ENCODE peak calls at places on chromosomes 13 and 19, in ten cellular contexts. J is stimulated activated CD4-positive, alpha-beta T cell treated with anti-CD3 and anti-CD28 coated beads, Interleukin-1b, Interleukin-23, amount 100 ng/mL, for 24 hours; P is hepatic stellate cell; C is GM04504; L is NCI-H2171 treated with DMSO at 0.1 percent for 48 hours; E is activated naive CD4-positive, alpha-beta T cell treated with anti-CD3 and anti-CD28 coated beads for 36 hours; G is nucleus accumbens; Z is anterior cingulate cortex; N is heart right ventricle; T is NB4. U is an unnamed sample.
A peak's percentile ranks its signal among the peaks of the same experiment; 100 is the strongest.

GRCh38 chr19:51751655-51752054 is at the start of gene FPR1:
- DNase-seq in P (no peak), G (no peak), Z (peak; percentile 15), C (no peak), E (no peak), J (no peak), T (peak; percentile 86), N (no peak), L (no peak), U (no peak)

GRCh38 chr13:41740479-41740878 is 220.4 kb downstream of the VWA8 start:
- DNase-seq in Z (no peak), E (no peak), G (no peak), L (no peak), N (no peak), J (no peak), P (no peak), T (no peak), C (no peak), U (no peak)

GRCh38 chr19:31963741-31964140 is 381.7 kb upstream of the ZNF507 start:
- DNase-seq in G (no peak), J (no peak), N (peak; percentile 39), Z (no peak), L (no peak), T (no peak), C (no peak), E (no peak), P (no peak), U (no peak)

GRCh38 chr13:111295896-111296295 is 24.5 kb upstream of the TEX29 start:
- DNase-seq in G (no peak), C (no peak), E (no peak), N (no peak), T (no peak), Z (no peak), P (no peak), L (no peak), J (no peak), U (no peak)

GRCh38 chr13:87084192-87084591 is 587.0 kb upstream of the SLITRK5 start:
- DNase-seq in N (no peak), E (no peak), G (no peak), P (no peak), Z (no peak), T (no peak), J (no peak), L (no peak), C (no peak), U (no peak)

GRCh38 chr13:112978561-112979405 is 9.8 kb downstream of the MCF2L start:
- DNase-seq in E (no peak), G (no peak), Z (no peak), J (no peak), N (peak; percentile 80), L (no peak), C (no peak), T (no peak), P (no peak), U (no peak)

GRCh38 chr19:16445238-16446107 is 26.3 kb downstream of the EPS15L1 start:
- DNase-seq in E (peak; percentile 13), Z (no peak), C (no peak), G (no peak), N (no peak), T (peak; percentile 86), L (no peak), P (no peak), J (no peak), U (no peak)

GRCh38 chr19:29118384-29118783 is 94.6 kb downstream of the UQCRFS1 start:
- DNase-seq in J (no peak), L (no peak), G (no peak), E (no peak), N (no peak), P (no peak), C (no peak), T (no peak), Z (no peak), U (no peak)

GRCh38 chr19:49932731-49933131 is 3.4 kb upstream of the NUP62 start:
- DNase-seq in L (no peak), P (no peak), G (no peak), T (no peak), E (peak; percentile 68), Z (no peak), N (no peak), J (no peak), C (no peak), U (no peak)

GRCh38 chr19:47095707-47096704 is 17.6 kb downstream of the ZC3H4 start:
- DNase-seq in J (no peak), Z (no peak), E (no peak), T (peak; percentile 76), P (no peak), L (no peak), C (no peak), N (peak; percentile 70), G (no peak), U (peak; percentile 92)

GRCh38 chr19:4057913-4058695 is 8.6 kb downstream of the ZBTB7A start:
- DNase-seq in Z (no peak), T (peak; percentile 90), P (peak; percentile 98), G (no peak), C (peak; percentile 87), E (peak; percentile 37), L (no peak), N (peak; percentile 87), J (peak; percentile 43), U (peak; percentile 92)

U was measured in lower lobe of right lung.